ENCODE peak calls at places on chromosomes 7 and 10, in nine cellular contexts. N is body of pancreas, S is spleen, F is lower leg skin, K is sigmoid colon, O is uterus, R is A549, H is tibial nerve, W is prostate gland. T is an unnamed sample.

GRCh38 chr7:27168265-27168947 is 3.1 kb upstream of the HOXA9 start:
- DNase-seq in K (peak), F (no peak), W (peak), N (no peak), O (peak), H (no peak), S (peak), R (no peak), T (no peak)

GRCh38 chr7:152564656-152565055 is 111.3 kb downstream of the XRCC2 start:
- DNase-seq in H (no peak), W (no peak), F (no peak), K (no peak), O (no peak), S (peak), N (no peak), R (no peak), T (no peak)

GRCh38 chr10:130615463-130615862 is 479.3 kb downstream of the GLRX3 start:
- DNase-seq in K (no peak), S (no peak), N (no peak), H (no peak), W (no peak), F (no peak), O (no peak), R (no peak), T (no peak)

GRCh38 chr7:105268511-105269392 is 120.0 kb downstream of the SRPK2 start:
- DNase-seq in F (peak), W (peak), N (no peak), K (no peak), S (no peak), R (peak), H (no peak), O (no peak), T (no peak)

GRCh38 chr10:29254123-29255046 is 34.5 kb upstream of the LYZL1 start:
- DNase-seq in W (no peak), F (no peak), N (no peak), R (no peak), K (no peak), O (peak), H (no peak), S (no peak), T (no peak)

GRCh38 chr7:5177060-5177459 is 13.0 kb upstream of the WIPI2 start:
- DNase-seq in W (peak), S (no peak), O (peak), N (peak), F (peak), H (no peak), K (peak), R (no peak), T (peak)

GRCh38 chr7:100372256-100372655 is 1.0 kb upstream of the PILRA start:
- DNase-seq in O (no peak), H (no peak), K (no peak), W (no peak), S (peak), F (no peak), N (no peak), R (no peak), T (no peak)

GRCh38 chr10:70940834-70941568 is 52.6 kb upstream of the PCBD1 start:
- DNase-seq in O (no peak), R (no peak), H (no peak), K (no peak), S (no peak), F (no peak), N (peak), W (no peak), T (no peak)

GRCh38 chr7:150325901-150326300 is 2.6 kb upstream of the ACTR3C start:
- DNase-seq in H (no peak), O (no peak), N (no peak), F (no peak), W (no peak), R (no peak), K (no peak), S (no peak), T (no peak)

GRCh38 chr10:51397695-51398094 is 301.7 kb downstream of the CSTF2T start:
- DNase-seq in R (no peak), H (no peak), N (peak), K (peak), W (peak), O (peak), S (no peak), F (peak), T (peak)

GRCh38 chr7:132433286-132433685 is 143.0 kb downstream of the PLXNA4 start:
- DNase-seq in K (no peak), O (no peak), H (no peak), W (no peak), S (no peak), F (no peak), N (no peak), R (no peak), T (no peak)

DNA sequence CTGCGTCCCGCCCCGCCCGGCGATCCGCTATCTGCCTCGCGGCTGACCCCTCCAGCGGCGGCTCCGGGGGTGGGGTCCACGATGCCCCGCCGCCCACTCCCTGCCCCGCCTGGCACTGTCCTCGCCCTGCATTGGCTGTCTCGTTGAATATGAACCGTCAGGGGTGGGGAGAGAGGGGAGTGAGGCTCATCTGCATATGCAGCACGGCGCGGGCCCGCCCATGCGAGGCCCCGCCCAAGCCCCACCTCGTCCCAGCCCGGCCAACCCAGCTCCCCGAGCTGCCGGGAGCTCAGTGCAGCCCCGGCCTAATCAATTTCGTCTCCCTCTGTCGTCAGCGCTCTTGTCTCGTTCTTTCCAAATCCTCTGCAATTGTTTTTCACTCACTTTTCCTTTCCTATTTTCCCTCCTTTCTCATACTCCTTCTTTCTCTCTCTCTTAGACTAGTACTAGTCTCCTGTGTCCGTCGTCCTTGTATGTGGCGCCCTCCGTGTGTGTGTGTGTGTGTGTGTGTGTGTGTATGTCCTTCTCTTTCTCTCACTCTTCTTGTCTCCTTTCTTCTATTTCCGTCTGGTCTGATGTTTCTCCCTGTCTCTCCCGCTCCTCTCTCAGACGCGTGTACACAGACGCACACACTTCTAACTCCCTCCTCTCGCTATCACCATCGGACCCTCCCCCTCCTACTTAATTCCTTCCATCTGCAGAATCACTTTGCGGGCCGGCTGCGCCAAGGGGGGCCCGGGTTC is 455 bp upstream of the ZCCHC24 start:
- DNase-seq in F (peak), W (peak), O (peak), N (peak), H (peak), K (peak), S (peak), R (peak), T (peak)
- TF ChIP-seq POLR2A in F (no peak), W (no peak), O (no peak), N (peak), H (no peak), K (peak), S (no peak), R (no peak), T (peak)

DNA sequence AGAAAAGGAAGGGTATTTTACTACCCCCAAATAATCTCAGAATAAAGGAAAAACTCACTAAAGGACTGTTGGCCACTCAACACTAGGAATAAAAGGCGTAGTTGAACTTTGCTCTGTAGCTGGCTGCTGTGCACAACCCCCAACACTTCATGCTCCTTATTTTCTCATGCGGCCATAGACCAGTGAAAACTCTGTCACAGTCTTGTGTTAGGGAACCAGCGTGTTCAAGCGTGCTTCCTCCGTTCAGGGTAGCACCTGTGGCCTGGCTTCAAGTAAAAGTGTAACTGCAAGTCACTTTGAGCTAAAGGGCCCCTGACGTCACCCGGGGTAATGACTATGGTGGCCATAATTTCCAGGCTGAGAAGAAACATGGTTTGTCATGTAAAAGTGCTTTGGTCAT is 27.0 kb downstream of the BLNK start:
- DNase-seq in R (no peak), S (peak), O (no peak), W (no peak), H (no peak), N (no peak), F (no peak), K (no peak), T (peak)
- TF ChIP-seq POLR2A in R (no peak), S (no peak), O (no peak), W (no peak), H (no peak), N (no peak), F (no peak), K (no peak), T (no peak)

GRCh38 chr10:132518572-132519381 is 18.8 kb upstream of the INPP5A start:
- DNase-seq in F (no peak), O (peak), N (peak), H (peak), R (no peak), K (no peak), W (peak), S (peak), T (peak)

GRCh38 chr10:132515811-132516726 is 21.5 kb upstream of the INPP5A start:
- DNase-seq in R (no peak), O (peak), N (peak), F (no peak), S (peak), H (no peak), W (no peak), K (peak), T (peak)

GRCh38 chr10:132514841-132515521 is 22.6 kb upstream of the INPP5A start:
- DNase-seq in H (no peak), K (peak), N (peak), R (no peak), O (peak), S (peak), W (no peak), F (no peak), T (no peak)

GRCh38 chr10:132517951-132518521 is 19.6 kb upstream of the INPP5A start:
- DNase-seq in F (no peak), K (peak), S (peak), H (no peak), W (no peak), R (no peak), O (peak), N (peak), T (peak)

DNA sequence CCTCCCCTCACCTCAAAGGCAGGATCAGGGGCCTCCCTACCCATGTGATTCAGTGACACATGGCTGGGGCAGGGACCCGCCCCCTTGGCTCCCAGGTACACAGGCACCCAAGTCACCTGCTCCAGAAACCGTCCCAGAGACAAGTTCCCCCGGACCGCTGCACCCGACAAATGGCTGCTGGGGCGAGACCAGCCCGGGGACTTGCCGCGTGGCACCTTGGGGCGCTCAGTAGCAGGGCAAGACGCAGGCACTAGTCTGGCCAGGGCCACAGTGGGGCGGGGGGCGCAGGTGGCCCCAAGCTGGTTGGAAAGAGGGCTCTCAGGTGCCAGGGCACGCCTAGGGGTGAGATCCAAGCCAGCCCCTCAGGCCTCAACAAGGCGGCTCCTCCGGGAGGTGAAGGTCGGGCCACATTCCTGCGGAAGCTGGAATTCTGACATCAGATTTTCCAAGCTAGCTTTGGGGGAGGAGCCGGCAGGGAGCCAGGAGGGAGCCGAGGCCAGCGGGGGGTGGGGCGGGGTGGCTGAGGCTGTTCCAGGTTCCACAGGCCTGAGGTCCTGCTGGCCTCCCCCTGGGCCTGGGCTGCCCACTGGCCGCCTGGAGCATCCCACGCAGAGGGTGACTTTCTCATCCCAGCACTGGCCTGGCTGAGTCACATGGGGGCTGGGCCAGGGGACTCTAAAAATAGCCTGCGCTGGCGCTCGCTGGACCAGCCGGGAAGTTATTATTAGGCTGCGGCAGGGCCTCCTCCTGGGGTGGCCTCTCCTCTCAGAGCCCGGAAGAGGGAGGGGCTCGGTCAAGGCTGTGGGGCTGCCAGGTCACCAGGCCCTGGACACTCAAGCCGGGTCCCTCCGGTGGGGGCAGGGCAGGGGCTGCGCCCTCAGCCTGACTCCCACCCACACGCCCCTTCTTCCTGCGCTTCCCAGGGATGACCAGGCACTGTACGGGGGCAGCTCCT is 20.5 kb upstream of the INPP5A start:
- DNase-seq in K (peak), S (peak), O (peak), H (peak), W (peak), F (peak), N (peak), R (peak), T (peak)
- TF ChIP-seq POLR2A in K (no peak), S (no peak), O (peak), H (peak), W (peak), F (no peak), N (peak), R (no peak), T (peak)

GRCh38 chr10:35218339-35218955 is 91.8 kb downstream of the CREM start:
- DNase-seq in S (peak), H (peak), O (peak), K (peak), N (peak), R (peak), F (peak), W (peak), T (peak)
- TF ChIP-seq POLR2A in S (no peak), H (no peak), O (no peak), K (no peak), N (no peak), R (no peak), F (no peak), W (no peak), T (no peak)

GRCh38 chr10:94403823-94404228 is 1.5 kb downstream of the TBC1D12 start:
- DNase-seq in W (no peak), H (no peak), S (no peak), R (no peak), F (no peak), O (no peak), K (no peak), N (no peak), T (no peak)

GRCh38 chr10:94405406-94405805 is 3.1 kb downstream of the TBC1D12 start:
- DNase-seq in R (no peak), O (no peak), N (no peak), F (no peak), S (no peak), W (no peak), H (no peak), K (no peak), T (no peak)

GRCh38 chr10:94398762-94399161 is 3.6 kb upstream of the TBC1D12 start:
- DNase-seq in S (no peak), H (no peak), O (no peak), F (no peak), W (no peak), R (no peak), N (no peak), K (no peak), T (no peak)

GRCh38 chr10:94403034-94403822 is 887 bp downstream of the TBC1D12 start:
- DNase-seq in H (peak), O (peak), F (peak), W (peak), N (peak), S (peak), K (peak), R (peak), T (peak)

GRCh38 chr10:94402204-94403033 is at the start of gene TBC1D12:
- DNase-seq in H (peak), S (peak), F (peak), O (peak), N (peak), R (peak), K (peak), W (peak), T (peak)
- TF ChIP-seq POLR2A in H (peak), S (no peak), F (no peak), O (peak), N (peak), R (peak), K (peak), W (peak), T (peak)

GRCh38 chr10:101062231-101063161 is 707 bp downstream of the KAZALD1 start:
- DNase-seq in S (peak), H (no peak), O (peak), K (peak), W (peak), F (no peak), R (peak), N (peak), T (peak)
- TF ChIP-seq POLR2A in S (no peak), H (no peak), O (peak), K (no peak), W (no peak), F (no peak), R (peak), N (peak), T (peak)

DNA sequence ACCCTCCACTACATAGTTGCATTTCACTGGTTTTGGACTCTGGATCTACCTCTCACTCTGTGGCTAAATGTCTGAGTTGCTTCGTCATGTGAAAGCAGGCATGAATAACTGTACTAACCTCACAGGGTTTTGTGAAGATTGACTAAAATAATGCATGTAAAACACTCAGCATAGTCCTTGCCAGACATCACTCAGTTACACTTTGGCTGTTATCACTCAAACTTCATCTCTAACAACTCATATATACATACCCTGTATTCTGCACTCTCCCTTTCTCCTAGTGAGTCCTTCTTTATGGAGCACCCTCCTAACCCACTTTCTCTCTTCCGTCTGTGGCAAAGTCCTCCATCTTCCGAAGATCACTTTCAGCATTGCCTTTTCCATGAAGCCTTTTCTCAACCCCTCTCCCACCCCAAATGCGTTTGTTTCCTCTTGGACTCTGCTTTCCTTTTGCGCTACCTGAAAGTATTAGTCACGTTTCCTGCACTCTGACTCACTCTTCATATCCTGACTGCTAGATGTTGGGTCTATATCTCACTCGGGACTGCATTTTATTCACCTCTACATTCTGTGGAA is 72.6 kb downstream of the OSBPL3 start:
- DNase-seq in S (no peak), R (peak), H (no peak), F (no peak), W (no peak), K (no peak), N (no peak), O (no peak), T (no peak)
- TF ChIP-seq POLR2A in S (no peak), R (no peak), H (no peak), F (no peak), W (no peak), K (no peak), N (no peak), O (no peak), T (no peak)

DNA sequence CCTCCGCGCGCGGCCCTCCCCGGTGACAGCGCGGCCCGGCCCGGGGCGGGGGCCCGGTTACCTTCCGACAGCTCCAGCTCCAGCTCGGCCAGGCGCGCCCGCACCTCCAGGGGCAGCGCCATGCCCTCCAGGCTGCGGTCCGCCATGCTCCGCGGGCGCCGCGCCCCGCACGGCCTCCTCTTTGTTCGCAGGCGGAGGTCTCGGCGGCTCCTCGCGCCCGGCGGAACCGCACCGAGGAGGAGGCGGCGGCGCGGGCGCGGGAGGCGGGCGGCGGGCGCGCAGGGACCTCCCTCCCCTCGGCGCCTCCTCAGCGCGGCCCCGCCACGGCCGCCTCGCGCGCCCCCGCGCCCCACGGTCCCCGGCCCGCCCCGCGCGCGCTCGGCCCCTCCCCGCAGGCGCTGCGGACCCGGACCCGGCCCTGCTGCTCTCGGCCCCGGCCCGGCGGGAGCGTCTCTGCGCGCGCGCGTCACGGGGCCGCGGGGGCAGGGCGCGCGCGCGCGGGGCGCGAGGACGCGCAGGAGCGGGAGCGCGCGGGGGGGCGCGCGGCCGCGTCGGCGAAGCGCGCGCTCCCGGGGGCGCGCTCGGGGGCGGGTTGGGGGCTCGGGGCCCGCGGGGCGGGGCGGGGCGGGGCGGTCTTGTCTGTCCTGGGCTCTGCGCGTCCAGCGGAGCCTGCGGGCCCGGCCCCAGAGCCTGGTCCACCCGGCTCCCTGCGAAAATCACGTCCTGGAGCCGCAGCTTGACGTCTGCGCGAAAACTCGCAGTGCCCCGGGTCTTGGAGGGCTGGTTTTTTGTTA is at the start of gene DIP2C:
- DNase-seq in R (peak), O (peak), F (no peak), N (peak), S (no peak), K (peak), H (peak), W (peak), T (peak)
- TF ChIP-seq POLR2A in R (peak), O (peak), F (no peak), N (peak), S (no peak), K (peak), H (peak), W (no peak), T (no peak)

GRCh38 chr7:3028071-3028766 is 15.4 kb downstream of the CARD11 start:
- DNase-seq in H (no peak), K (no peak), S (no peak), R (peak), N (peak), O (no peak), F (peak), W (peak), T (peak)
- TF ChIP-seq POLR2A in H (no peak), K (no peak), S (no peak), R (no peak), N (peak), O (no peak), F (no peak), W (no peak), T (no peak)

T was measured in transverse colon.